ENCODE peak calls at places on chromosomes 6 and 20, in eight cellular contexts. Y, M, X, L, V, P, J and W are unnamed samples.

GRCh38 chr6:40298207-40298606 is 289.0 kb downstream of the LRFN2 start:
- DNase-seq in L (no peak), M (no peak), X (no peak), Y (no peak), V (no peak), P (no peak), J (no peak), W (no peak)

GRCh38 chr20:32563311-32564272 is 21.5 kb downstream of the NOL4L start:
- DNase-seq in X (no peak), L (no peak), V (no peak), M (no peak), P (no peak), J (no peak), Y (no peak), W (no peak)

GRCh38 chr20:44231713-44232468 is 15.2 kb upstream of the GDAP1L1 start:
- DNase-seq in Y (no peak), J (no peak), X (no peak), L (no peak), P (no peak), M (no peak), V (peak; percentile 21), W (no peak)

GRCh38 chr6:91305755-91306154 is 718.9 kb upstream of the MAP3K7 start:
- DNase-seq in Y (no peak), L (no peak), P (no peak), M (no peak), X (no peak), V (no peak), J (no peak), W (no peak)

GRCh38 chr20:3374296-3374695 is 33.2 kb downstream of the DNAAF9 start:
- DNase-seq in X (no peak), M (no peak), J (no peak), P (no peak), V (no peak), L (no peak), Y (no peak), W (no peak)

GRCh38 chr6:100880149-100880900 is 804 bp downstream of the ASCC3 start:
- DNase-seq in X (no peak), L (no peak), J (no peak), Y (no peak), V (peak; percentile 15), P (peak; percentile 25), M (no peak), W (no peak)

GRCh38 chr6:41712651-41713103 is 22.7 kb downstream of the TFEB start:
- DNase-seq in M (peak; percentile 87), V (peak; percentile 70), Y (no peak), X (peak; percentile 82), J (peak; percentile 91), L (peak; percentile 92), P (no peak), W (peak; percentile 77)

GRCh38 chr6:37171141-37171969 is 1.4 kb downstream of the PIM1 start:
- DNase-seq in L (peak; percentile 55), M (peak; percentile 85), J (peak; percentile 45), V (no peak), Y (peak; percentile 58), X (peak; percentile 87), P (peak; percentile 51), W (peak; percentile 66)

GRCh38 chr6:195861-196360 is 96.4 kb upstream of the DUSP22 start:
- DNase-seq in M (no peak), X (no peak), L (no peak), V (no peak), J (peak; percentile 65), Y (peak; percentile 30), P (peak; percentile 22), W (peak; percentile 15)

GRCh38 chr6:27091661-27092315 is 155.7 kb upstream of the PRSS16 start:
- DNase-seq in J (no peak), L (no peak), V (peak; percentile 88), Y (peak; percentile 53), X (peak; percentile 69), P (peak; percentile 95), M (no peak), W (no peak)

GRCh38 chr6:125749864-125750691 is 646 bp downstream of the HEY2 start:
- DNase-seq in M (peak; percentile 80), P (no peak), L (no peak), J (peak; percentile 66), V (no peak), Y (no peak), X (peak; percentile 60), W (no peak)

GRCh38 chr6:105769197-105769596 is 316.9 kb upstream of the PRDM1 start:
- DNase-seq in L (no peak), Y (no peak), J (no peak), M (no peak), V (no peak), P (no peak), X (no peak), W (no peak)

GRCh38 chr6:298233-299049 is 6.2 kb downstream of the DUSP22 start:
- DNase-seq in Y (no peak), J (no peak), P (no peak), V (no peak), X (no peak), M (no peak), L (no peak), W (no peak)

GRCh38 chr20:52727740-52728456 is 244.3 kb upstream of the TSHZ2 start:
- DNase-seq in V (no peak), L (no peak), M (no peak), X (peak; percentile 63), P (no peak), J (no peak), Y (no peak), W (no peak)

GRCh38 chr6:36631326-36632046 is 37.3 kb downstream of the SRSF3 start:
- DNase-seq in J (no peak), L (no peak), V (no peak), P (no peak), Y (no peak), M (no peak), X (no peak), W (peak; percentile 58)

GRCh38 chr20:24991897-24992419 is 593 bp downstream of the APMAP start:
- DNase-seq in X (peak; percentile 87), V (no peak), M (no peak), P (no peak), L (no peak), Y (peak; percentile 52), J (peak; percentile 37), W (peak; percentile 60)
- H3K4me1 ChIP-seq in X (peaks cover 11% of the 10 kb centered on the region), V (peaks cover 40% of the 10 kb centered on the region), M (no peaks in the 10 kb centered on the region), P (no peaks in the 10 kb centered on the region), L (peaks cover 3% of the 10 kb centered on the region), Y (peaks cover 54% of the 10 kb centered on the region), J (peaks cover 42% of the 10 kb centered on the region), W (peaks cover 41% of the 10 kb centered on the region)

GRCh38 chr20:64142546-64142945 is 21.7 kb upstream of the MYT1 start:
- DNase-seq in J (peak; percentile 5), X (peak; percentile 43), L (no peak), M (peak; percentile 24), P (no peak), Y (no peak), V (no peak), W (peak; percentile 13)

GRCh38 chr20:64140421-64140820 is 23.8 kb upstream of the MYT1 start:
- DNase-seq in J (no peak), P (no peak), M (peak; percentile 51), X (peak; percentile 58), Y (no peak), L (no peak), V (no peak), W (peak; percentile 18)

GRCh38 chr20:64139200-64140081 is 24.8 kb upstream of the MYT1 start:
- DNase-seq in J (peak; percentile 16), L (no peak), Y (no peak), V (no peak), X (peak; percentile 53), M (peak; percentile 69), P (no peak), W (peak; percentile 33)

GRCh38 chr20:64143018-64143801 is 21.0 kb upstream of the MYT1 start:
- DNase-seq in L (no peak), P (no peak), Y (no peak), M (peak; percentile 57), V (no peak), J (peak; percentile 7), X (peak; percentile 44), W (peak; percentile 34)

DNA sequence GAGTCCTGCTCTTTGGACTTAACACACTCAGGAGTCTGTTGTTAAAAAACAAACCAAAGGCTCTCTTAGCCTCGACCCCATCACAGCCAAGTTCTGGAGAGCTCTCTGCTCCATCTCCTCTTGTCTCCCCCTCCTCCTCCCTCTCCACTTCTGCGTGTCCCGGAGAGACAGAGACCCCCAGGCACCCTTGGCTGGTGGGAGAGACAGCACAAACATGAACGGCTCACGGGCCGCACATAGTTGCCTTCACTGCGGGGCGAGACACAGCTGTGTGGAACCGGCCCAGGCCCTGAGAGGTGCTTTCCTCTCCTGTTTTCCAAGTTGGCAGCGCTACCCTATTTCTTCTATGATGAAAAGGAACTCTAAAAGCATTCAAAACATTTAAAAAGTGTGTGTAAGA is 23.3 kb upstream of the MYT1 start:
- DNase-seq in X (peak; percentile 51), Y (no peak), P (no peak), J (no peak), V (no peak), M (peak; percentile 63), L (no peak), W (peak; percentile 35)
- H3K27ac ChIP-seq in X (no peak overlapping the region), Y (no peak overlapping the region), P (no peak overlapping the region), J (no peak overlapping the region), V (no peak overlapping the region), M (no peak overlapping the region), L (no peak overlapping the region), W (no peak overlapping the region)

GRCh38 chr6:148760568-148761531 is 14.0 kb downstream of the UST start:
- DNase-seq in P (peak; percentile 92), J (peak; percentile 57), V (no peak), M (peak; percentile 87), L (peak; percentile 30), Y (peak; percentile 94), X (peak; percentile 80), W (peak; percentile 65)
- H3K4me1 ChIP-seq in P (peaks cover 8% of the 10 kb centered on the region), J (peaks cover 25% of the 10 kb centered on the region), V (no peaks in the 10 kb centered on the region), M (peaks cover 7% of the 10 kb centered on the region), L (no peaks in the 10 kb centered on the region), Y (peaks cover 61% of the 10 kb centered on the region), X (peaks cover 28% of the 10 kb centered on the region), W (peaks cover 47% of the 10 kb centered on the region)

GRCh38 chr6:109239192-109239917 is 142.9 kb downstream of the CD164 start:
- DNase-seq in Y (no peak), J (no peak), P (no peak), V (no peak), L (no peak), X (no peak), M (no peak), W (peak; percentile 62)

GRCh38 chr6:109237082-109237985 is 142.0 kb downstream of the CEP57L1 start:
- DNase-seq in V (no peak), J (no peak), Y (no peak), X (no peak), P (no peak), M (no peak), L (no peak), W (no peak)

GRCh38 chr6:109239918-109240321 is 142.3 kb downstream of the CD164 start:
- DNase-seq in L (no peak), P (no peak), V (no peak), J (peak; percentile 45), M (no peak), X (no peak), Y (no peak), W (no peak)

GRCh38 chr6:109237986-109238329 is 142.7 kb downstream of the CEP57L1 start:
- DNase-seq in V (no peak), M (no peak), L (no peak), J (no peak), X (peak; percentile 72), P (no peak), Y (no peak), W (no peak)

DNA sequence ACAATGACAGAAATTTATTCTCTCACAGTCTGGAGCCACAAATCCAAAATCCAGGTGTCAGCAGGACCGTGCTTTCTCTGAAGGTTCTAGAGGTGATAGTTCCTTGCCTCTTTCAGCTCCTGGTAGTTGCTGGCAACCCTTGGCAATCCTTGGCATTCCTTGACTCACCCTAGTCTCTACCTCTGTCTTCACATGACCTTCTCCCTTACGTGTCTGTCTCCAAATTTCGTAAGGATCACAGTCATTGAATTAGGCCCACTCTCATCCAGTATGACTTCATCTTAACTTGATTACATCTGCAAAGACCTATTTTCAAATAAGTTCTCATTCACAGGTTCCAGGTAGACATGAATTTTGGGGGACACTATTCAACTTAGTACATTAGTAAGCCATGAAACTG is 143.1 kb downstream of the CEP57L1 start:
- DNase-seq in V (no peak), M (no peak), X (no peak), L (no peak), J (no peak), P (no peak), Y (no peak), W (no peak)
- H3K27ac ChIP-seq in V (no peak overlapping the region), M (no peak overlapping the region), X (no peak overlapping the region), L (peak overlapping the region; percentile 75), J (no peak overlapping the region), P (no peak overlapping the region), Y (no peak overlapping the region), W (no peak overlapping the region)